ENCODE peak calls at places on chromosomes 4 and X, in four cellular contexts. B is K562, Z is GM12878, R is HL-60. N is an unnamed sample.
A peak's percentile ranks its signal among the peaks of the same experiment; 100 is the strongest.

GRCh38 chr4:113540859-113541258 is 220.7 kb downstream of the CAMK2D start:
- DNase-seq in B (no peak), Z (no peak), R (no peak), N (no peak)

GRCh38 chr4:45442466-45442865 is 681.4 kb downstream of the GABRG1 start:
- DNase-seq in B (no peak), Z (no peak), R (no peak), N (no peak)

GRCh38 chr4:100017627-100018310 is 67.7 kb upstream of the H2AZ1 start:
- DNase-seq in B (no peak), Z (no peak), R (no peak), N (no peak)

GRCh38 chr4:100548209-100548579 is 30.4 kb upstream of the EMCN start:
- DNase-seq in B (no peak), Z (no peak), R (peak; percentile 74), N (no peak)

GRCh38 chr4:7559741-7560376 is 125.1 kb upstream of the PSAPL1 start:
- DNase-seq in B (no peak), Z (no peak), R (no peak), N (no peak)

GRCh38 chr4:172688536-172688935 is 480.1 kb upstream of the GALNT7 start:
- DNase-seq in B (no peak), Z (no peak), R (no peak), N (no peak)

GRCh38 chr4:118154643-118155042 is 120.4 kb downstream of the NDST3 start:
- DNase-seq in B (no peak), Z (no peak), R (no peak), N (no peak)

GRCh38 chr4:139593091-139593564 is 37.1 kb upstream of the SETD7 start:
- DNase-seq in B (no peak), Z (no peak), R (no peak), N (no peak)

GRCh38 chr4:148073349-148073748 is 341.5 kb downstream of the ARHGAP10 start:
- DNase-seq in B (no peak), Z (no peak), R (no peak), N (no peak)

GRCh38 chrX:123481908-123482873 is 250.7 kb downstream of the THOC2 start:
- DNase-seq in B (no peak), Z (no peak), R (no peak), N (no peak)

GRCh38 chr4:148103647-148104355 is 338.4 kb downstream of the NR3C2 start:
- DNase-seq in B (no peak), Z (no peak), R (no peak), N (no peak)

GRCh38 chrX:23822397-23822796 is 39.4 kb downstream of the SAT1 start:
- DNase-seq in B (no peak), Z (no peak), R (no peak), N (no peak)

GRCh38 chrX:23817979-23818336 is 35.0 kb downstream of the SAT1 start:
- DNase-seq in B (no peak), Z (no peak), R (no peak), N (no peak)

GRCh38 chrX:23820235-23820782 is 37.3 kb downstream of the SAT1 start:
- DNase-seq in B (no peak), Z (no peak), R (no peak), N (no peak)

GRCh38 chrX:23821847-23822246 is 38.9 kb downstream of the SAT1 start:
- DNase-seq in B (no peak), Z (no peak), R (no peak), N (no peak)

GRCh38 chrX:23819385-23820234 is 36.6 kb downstream of the SAT1 start:
- DNase-seq in B (no peak), Z (no peak), R (no peak), N (no peak)
- TF ChIP-seq SPI1 in B (no peak), Z (no peak), R (no peak), N (no peak)

DNA sequence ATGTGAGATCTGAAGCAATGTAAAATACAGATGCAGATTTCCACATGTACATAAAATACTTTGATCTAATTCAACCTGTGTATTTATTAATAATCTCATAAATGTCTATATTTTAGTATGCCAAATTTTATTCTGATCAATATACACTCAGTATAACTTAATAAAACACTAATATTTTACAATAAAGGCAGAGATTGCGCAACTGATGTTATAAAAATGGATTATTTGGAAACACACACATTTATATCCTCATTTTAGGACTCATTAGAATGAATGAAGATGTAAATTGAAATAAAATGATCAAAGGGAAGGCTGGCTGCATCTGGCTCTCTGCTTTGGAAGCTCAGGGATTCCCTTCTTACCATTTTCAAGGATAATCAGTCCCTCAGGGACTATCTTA is 900.9 kb upstream of the EPHA5 start:
- DNase-seq in B (no peak), Z (no peak), R (no peak), N (no peak)
- TF ChIP-seq SPI1 in B (no peak), Z (no peak), R (no peak), N (no peak)

DNA sequence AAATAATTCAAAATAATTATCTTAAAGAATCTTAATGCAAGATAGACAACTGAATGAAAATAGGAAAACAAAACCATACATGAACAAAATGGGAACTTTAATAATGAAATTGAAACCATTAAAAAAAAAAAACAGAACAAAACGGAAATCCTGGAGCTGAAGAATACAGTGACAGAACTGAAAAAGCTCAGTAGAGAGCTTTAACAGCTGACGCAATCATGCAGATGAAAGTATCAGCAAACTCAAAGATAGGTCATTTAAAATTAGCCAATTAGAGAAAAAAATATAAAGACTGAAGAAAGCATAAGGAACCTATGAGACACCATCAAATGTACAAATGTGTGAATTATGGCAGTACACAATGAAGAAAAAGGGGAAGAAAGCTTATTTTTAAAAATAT is 18.8 kb downstream of the SLC25A31 start:
- DNase-seq in B (no peak), Z (no peak), R (no peak), N (no peak)
- TF ChIP-seq SPI1 in B (no peak), Z (no peak), R (no peak), N (no peak)

DNA sequence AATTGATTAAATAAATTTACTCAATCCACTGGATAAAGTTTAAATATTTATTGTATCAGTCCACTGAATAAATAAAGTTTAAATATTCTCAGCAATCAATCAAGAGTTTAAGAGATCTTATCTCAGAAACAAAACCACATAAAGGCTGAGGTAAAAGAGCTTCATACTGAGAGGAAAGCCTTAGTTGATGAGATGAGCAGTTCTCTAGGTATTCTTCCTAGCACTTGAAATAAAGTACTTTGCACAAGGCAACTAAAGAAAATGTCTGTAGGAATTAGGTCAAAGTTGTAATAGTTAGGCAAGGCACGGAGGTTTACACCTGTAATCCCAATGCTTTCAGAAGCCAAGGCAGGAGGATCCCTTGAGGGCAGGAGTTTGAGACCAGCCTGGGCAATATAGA is 63.5 kb downstream of the UCHL1 start:
- DNase-seq in B (no peak), Z (no peak), R (no peak), N (no peak)
- TF ChIP-seq SPI1 in B (no peak), Z (no peak), R (no peak), N (no peak)

GRCh38 chr4:83316459-83317170 is 18.0 kb downstream of the HPSE start:
- DNase-seq in B (no peak), Z (no peak), R (peak; percentile 73), N (no peak)
- TF ChIP-seq SPI1 in B (no peak), Z (no peak), R (peak; percentile 64), N (no peak)

DNA sequence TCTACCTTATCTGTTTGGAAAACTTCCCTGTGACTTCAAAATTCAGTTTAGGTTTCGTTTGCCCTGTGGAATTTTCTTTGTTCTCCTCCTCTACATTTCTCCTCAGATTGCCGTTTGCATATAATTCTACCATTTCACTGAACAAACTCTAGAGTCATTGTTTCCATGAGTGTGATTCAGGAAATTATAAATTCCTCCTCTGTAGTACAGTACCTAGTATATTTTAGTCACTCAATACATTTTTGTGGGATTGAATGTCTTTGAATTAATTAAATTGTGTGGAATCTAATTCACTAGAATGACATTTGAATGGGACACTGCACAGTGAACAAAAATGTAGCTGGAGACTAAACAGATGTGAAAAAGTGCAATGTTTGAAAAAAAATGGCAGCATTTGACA is 512.0 kb downstream of the FAT4 start:
- DNase-seq in B (no peak), Z (no peak), R (no peak), N (no peak)
- TF ChIP-seq SPI1 in B (no peak), Z (no peak), R (no peak), N (no peak)

DNA sequence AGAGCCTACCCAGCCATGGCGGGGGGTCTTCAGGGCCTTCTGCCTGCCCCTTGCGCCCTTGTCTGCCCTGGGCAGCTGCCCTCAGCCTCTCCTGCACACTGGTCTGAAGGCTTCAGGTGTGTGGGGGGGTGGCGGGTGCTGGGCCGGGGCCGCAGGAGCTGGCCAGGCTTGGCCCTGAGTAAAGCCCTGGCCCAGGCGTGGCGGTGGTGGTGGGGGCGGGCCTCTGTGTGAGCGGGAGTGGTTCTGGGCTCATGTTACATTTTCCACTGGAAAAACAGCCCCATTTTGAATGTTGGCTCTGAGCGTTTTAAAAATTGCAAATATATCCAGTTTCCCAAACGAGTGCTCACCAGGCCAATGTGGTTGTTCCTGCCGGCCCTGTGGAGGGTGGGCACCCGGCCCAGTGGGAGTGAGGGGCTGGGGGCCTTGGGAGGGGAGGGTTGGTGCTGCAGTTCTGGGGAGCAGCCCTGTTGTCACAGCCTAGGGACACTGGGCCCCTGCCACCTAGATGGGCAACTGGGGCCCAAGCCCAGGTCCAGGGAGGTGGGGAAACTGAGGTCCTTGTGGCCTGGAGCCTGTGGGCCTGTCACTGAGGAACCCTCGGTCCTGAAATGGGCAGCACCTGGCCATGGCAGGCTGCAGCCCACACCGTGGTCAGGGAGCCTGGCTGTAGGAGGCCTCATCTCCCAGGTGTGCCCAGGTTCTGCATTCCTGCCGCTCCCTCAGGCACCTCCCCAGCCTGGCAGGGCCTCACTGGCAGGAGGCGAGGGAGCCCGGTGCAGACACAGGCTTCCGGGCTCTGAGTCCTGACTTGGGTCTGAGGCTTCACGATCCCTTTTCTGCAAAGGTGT is 28.3 kb downstream of the FGFRL1 start:
- DNase-seq in B (peak; percentile 77), Z (no peak), R (no peak), N (no peak)
- TF ChIP-seq SPI1 in B (no peak), Z (no peak), R (no peak), N (no peak)

N was measured in GM12891.